ENCODE peak calls at places on chromosome 20, in six cellular contexts. N, E, B, S, L and R are unnamed samples.
A peak's percentile ranks its signal among the peaks of the same experiment; 100 is the strongest.

GRCh38 chr20:23362392-23363256 is 642 bp downstream of the GZF1 start:
- DNase-seq in S (peak; percentile 37), B (peak; percentile 34), L (peak; percentile 28), N (no peak), E (no peak), R (peak; percentile 71)

GRCh38 chr20:11067359-11067758 is 393.6 kb upstream of the JAG1 start:
- DNase-seq in L (no peak), S (no peak), E (no peak), N (no peak), B (no peak), R (peak; percentile 29)

GRCh38 chr20:44073011-44073674 is 113.8 kb downstream of the JPH2 start:
- DNase-seq in S (no peak), N (no peak), B (no peak), L (no peak), E (no peak), R (no peak)

GRCh38 chr20:51399138-51399890 is 143.2 kb downstream of the NFATC2 start:
- DNase-seq in B (no peak), L (no peak), S (no peak), N (no peak), E (no peak), R (no peak)

GRCh38 chr20:35181731-35182130 is 9.9 kb downstream of the PROCR start:
- DNase-seq in N (no peak), S (no peak), E (no peak), B (no peak), L (peak; percentile 41), R (no peak)

GRCh38 chr20:32608664-32609015 is 23.5 kb upstream of the NOL4L start:
- DNase-seq in L (no peak), N (no peak), E (no peak), S (no peak), B (no peak), R (no peak)

GRCh38 chr20:23361651-23362391 is at the start of gene GZF1:
- DNase-seq in B (peak; percentile 97), E (peak; percentile 98), L (peak; percentile 97), S (peak; percentile 98), N (peak; percentile 98), R (peak; percentile 99)

GRCh38 chr20:36924167-36925045 is 27.1 kb downstream of the SAMHD1 start:
- DNase-seq in L (no peak), S (no peak), E (no peak), N (no peak), B (no peak), R (no peak)

GRCh38 chr20:7090001-7090400 is 322.5 kb downstream of the BMP2 start:
- DNase-seq in E (no peak), L (no peak), S (no peak), B (no peak), N (no peak), R (no peak)

GRCh38 chr20:46009847-46010246 is 1.1 kb downstream of the MMP9 start:
- DNase-seq in B (no peak), N (no peak), L (no peak), E (no peak), S (no peak), R (no peak)
- H3K27me3 ChIP-seq in B (peaks cover 86% of the 10 kb centered on the region), N (peaks cover 6% of the 10 kb centered on the region), L (peaks cover 76% of the 10 kb centered on the region), E (no peaks in the 10 kb centered on the region), S (peaks cover 7% of the 10 kb centered on the region), R (peaks cover 91% of the 10 kb centered on the region)

GRCh38 chr20:62354031-62354808 is 12.9 kb downstream of the LAMA5 start:
- DNase-seq in L (no peak), S (no peak), N (no peak), B (no peak), E (no peak), R (no peak)
- H3K4me1 ChIP-seq in L (peaks cover 26% of the 10 kb centered on the region), S (no peaks in the 10 kb centered on the region), N (peaks cover 23% of the 10 kb centered on the region), B (peaks cover 62% of the 10 kb centered on the region), E (peaks cover 50% of the 10 kb centered on the region), R (peaks cover 43% of the 10 kb centered on the region)

GRCh38 chr20:46546936-46547335 is 3.5 kb downstream of the OCSTAMP start:
- DNase-seq in E (no peak), L (no peak), N (no peak), S (no peak), B (no peak), R (no peak)
- H3K27me3 ChIP-seq in E (no peaks in the 10 kb centered on the region), L (peaks cover 8% of the 10 kb centered on the region), N (no peaks in the 10 kb centered on the region), S (no peaks in the 10 kb centered on the region), B (peaks cover 22% of the 10 kb centered on the region), R (peaks cover 11% of the 10 kb centered on the region)

GRCh38 chr20:50110141-50111047 is 2.6 kb downstream of the UBE2V1 start:
- DNase-seq in N (no peak), E (no peak), S (peak; percentile 73), L (no peak), B (no peak), R (peak; percentile 39)

GRCh38 chr20:50107796-50108331 is 5.1 kb downstream of the UBE2V1 start:
- DNase-seq in B (no peak), S (no peak), L (no peak), E (no peak), N (no peak), R (no peak)

GRCh38 chr20:50108571-50109235 is 4.2 kb downstream of the UBE2V1 start:
- DNase-seq in L (no peak), E (no peak), S (no peak), N (no peak), B (no peak), R (no peak)

GRCh38 chr20:50111120-50111828 is 1.7 kb downstream of the UBE2V1 start:
- DNase-seq in L (peak; percentile 73), E (no peak), N (no peak), S (peak; percentile 31), B (no peak), R (peak; percentile 85)

GRCh38 chr20:50107086-50107645 is 5.8 kb downstream of the UBE2V1 start:
- DNase-seq in B (no peak), E (no peak), L (no peak), S (no peak), N (no peak), R (no peak)
- H3K4me1 ChIP-seq in B (peaks cover 53% of the 10 kb centered on the region), E (peaks cover 29% of the 10 kb centered on the region), L (peaks cover 38% of the 10 kb centered on the region), S (peaks cover 44% of the 10 kb centered on the region), N (peaks cover 24% of the 10 kb centered on the region), R (peaks cover 52% of the 10 kb centered on the region)

DNA sequence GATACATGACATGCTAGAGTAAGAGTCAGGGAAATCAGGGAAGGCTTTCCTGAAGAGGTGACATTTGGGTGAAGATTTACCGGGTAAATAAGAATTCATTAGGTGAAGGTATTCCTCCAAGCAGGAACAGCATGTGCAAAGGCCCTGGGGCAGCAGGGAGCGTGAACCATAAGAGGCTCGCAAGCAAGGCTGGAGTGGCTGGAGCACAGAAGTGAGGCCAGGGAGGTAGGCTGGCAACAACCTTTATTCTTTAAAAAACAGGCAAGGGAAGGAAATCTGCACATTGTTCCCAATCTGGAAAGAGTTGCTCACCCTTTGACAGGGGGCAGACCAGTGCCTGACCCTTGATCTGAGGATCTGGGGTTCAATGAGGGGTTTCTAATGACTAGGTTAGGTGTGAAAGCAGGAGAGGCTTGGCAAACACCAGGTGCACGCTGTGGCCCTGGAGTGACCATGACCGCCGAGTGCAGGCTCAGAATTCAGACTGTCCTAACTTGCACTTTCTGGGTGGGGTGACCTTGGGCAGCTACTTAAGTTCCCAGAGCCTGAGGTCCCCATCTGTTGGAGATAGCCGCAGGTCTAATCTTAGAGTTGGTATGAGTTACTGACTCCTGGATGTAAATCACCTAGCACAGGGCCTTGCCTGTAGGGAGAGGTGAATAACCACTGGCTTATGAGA is 1.9 kb downstream of the KIAA1755 start:
- DNase-seq in S (no peak), B (no peak), N (no peak), L (no peak), E (no peak), R (no peak)
- H3K27me3 ChIP-seq in S (peaks cover 13% of the 10 kb centered on the region), B (peaks cover 31% of the 10 kb centered on the region), N (peaks cover 50% of the 10 kb centered on the region), L (no peaks in the 10 kb centered on the region), E (no peaks in the 10 kb centered on the region), R (no peaks in the 10 kb centered on the region)

GRCh38 chr20:2109425-2110210 is 8.0 kb downstream of the STK35 start:
- DNase-seq in L (no peak), N (no peak), E (no peak), S (peak; percentile 57), B (peak; percentile 72), R (no peak)
- H3K4me1 ChIP-seq in L (peaks cover 8% of the 10 kb centered on the region), N (peaks cover 5% of the 10 kb centered on the region), E (peaks cover 3% of the 10 kb centered on the region), S (peaks cover 84% of the 10 kb centered on the region), B (peaks cover 91% of the 10 kb centered on the region), R (peaks cover 25% of the 10 kb centered on the region)

DNA sequence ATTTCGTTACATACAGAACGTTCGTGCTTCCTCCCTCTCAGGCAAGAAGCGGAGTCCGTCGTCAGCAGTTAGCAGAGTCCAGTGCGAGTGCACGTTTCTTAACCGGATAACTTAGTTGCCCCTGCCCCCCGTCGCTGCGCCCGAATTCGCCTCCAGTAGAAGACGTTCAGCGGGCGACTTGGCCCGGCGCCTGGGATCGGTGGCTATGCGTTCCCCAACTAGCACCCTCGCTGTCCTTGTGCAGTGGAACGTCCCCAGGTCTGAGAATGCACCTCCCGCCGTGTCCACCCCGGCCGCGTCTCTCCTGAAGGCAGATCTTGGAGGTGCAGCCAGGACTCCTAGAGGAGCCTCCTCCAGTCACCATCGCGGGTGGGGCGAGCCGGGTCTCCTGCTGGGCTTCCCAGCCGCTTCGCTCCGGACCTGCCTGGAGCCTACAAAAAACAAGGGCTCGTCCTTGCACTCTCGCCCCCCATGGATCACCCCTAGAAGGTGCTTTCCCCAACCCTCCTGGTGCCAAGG is 890 bp upstream of the PCSK2 start:
- DNase-seq in N (no peak), B (no peak), S (no peak), L (no peak), E (peak; percentile 38), R (no peak)
- H3K27me3 ChIP-seq in N (peaks cover 52% of the 10 kb centered on the region), B (peaks cover 72% of the 10 kb centered on the region), S (peaks cover 10% of the 10 kb centered on the region), L (peaks cover 18% of the 10 kb centered on the region), E (no peaks in the 10 kb centered on the region), R (peaks cover 55% of the 10 kb centered on the region)

GRCh38 chr20:17860306-17861197 is 108.0 kb downstream of the SNX5 start:
- DNase-seq in N (no peak), L (no peak), E (no peak), S (no peak), B (no peak), R (no peak)
- H3K4me1 ChIP-seq in N (no peaks in the 10 kb centered on the region), L (peaks cover 2% of the 10 kb centered on the region), E (peaks cover 53% of the 10 kb centered on the region), S (peaks cover 9% of the 10 kb centered on the region), B (peaks cover 17% of the 10 kb centered on the region), R (no peaks in the 10 kb centered on the region)

DNA sequence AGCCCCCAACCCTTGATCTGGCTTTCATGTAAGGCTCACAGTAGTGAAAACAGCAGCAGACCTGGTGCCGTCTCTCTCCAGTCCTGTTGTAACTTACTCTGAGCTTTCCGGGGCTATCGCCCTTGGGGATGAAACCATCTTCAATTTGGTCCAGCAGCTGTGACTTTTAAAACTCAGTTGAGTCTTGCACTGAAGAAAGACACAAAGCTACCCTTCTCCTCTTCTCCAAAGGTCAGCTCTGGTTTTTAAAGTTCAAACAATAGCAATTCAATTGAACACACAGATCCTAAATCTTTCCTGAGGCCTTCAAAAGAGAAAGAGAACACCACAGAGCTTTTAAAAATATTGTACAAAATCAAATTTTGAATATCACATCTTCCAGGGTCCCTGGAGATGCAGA is 83.5 kb downstream of the SNX5 start:
- DNase-seq in L (no peak), N (no peak), B (no peak), E (no peak), S (no peak), R (no peak)
- H3K27me3 ChIP-seq in L (no peaks in the 10 kb centered on the region), N (peaks cover 16% of the 10 kb centered on the region), B (no peaks in the 10 kb centered on the region), E (no peaks in the 10 kb centered on the region), S (peaks cover under 1% of the 10 kb centered on the region), R (peaks cover 6% of the 10 kb centered on the region)

DNA sequence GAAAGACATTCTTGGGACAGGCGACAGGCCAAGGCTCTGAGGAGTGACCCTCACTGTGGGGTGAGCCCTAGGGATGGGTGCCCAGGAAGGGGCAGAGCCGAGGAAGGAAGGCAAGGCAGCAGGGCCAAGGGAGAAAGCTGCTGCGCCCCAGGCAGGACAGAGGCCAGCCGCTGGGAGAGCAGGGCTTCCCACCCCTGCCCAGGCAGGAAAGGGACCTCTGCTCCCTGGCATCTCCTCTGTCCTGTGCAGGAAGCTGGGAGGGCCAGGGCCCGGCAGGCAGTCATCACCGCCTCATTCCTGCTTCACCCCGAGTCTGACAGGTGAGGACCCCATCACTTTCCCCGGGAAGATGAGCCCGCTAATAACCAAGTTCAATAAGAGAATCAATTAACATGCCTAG is 81.2 kb downstream of the EDN3 start:
- DNase-seq in L (no peak), B (no peak), E (no peak), N (no peak), S (no peak), R (no peak)
- H3K4me1 ChIP-seq in L (no peaks in the 10 kb centered on the region), B (no peaks in the 10 kb centered on the region), E (no peaks in the 10 kb centered on the region), N (no peaks in the 10 kb centered on the region), S (no peaks in the 10 kb centered on the region), R (no peaks in the 10 kb centered on the region)